ENCODE peak calls at places on chromosomes 3 and 15, in eight cellular contexts. Y is NCI-H510A; B is AG10803; Q is left cardiac atrium; R is stimulated activated CD8-positive, alpha-beta memory T cell treated with anti-CD3 and anti-CD28 coated beads, Interleukin-2, amount 100 ng/mL, for 1 hour; G is stomach; E is naive B cell; T is fibroblast of villous mesenchyme. H is an unnamed sample.
A peak's percentile ranks its signal among the peaks of the same experiment; 100 is the strongest.

GRCh38 chr3:10555263-10555662 is 49.9 kb upstream of the ATP2B2 start:
- DNase-seq in Y (no peak), B (no peak), Q (no peak), R (no peak), G (no peak), E (no peak), T (no peak), H (no peak)

GRCh38 chr3:44624696-44625528 is at the start of gene ZNF197:
- DNase-seq in Y (peak; percentile 66), B (peak; percentile 92), Q (peak; percentile 91), R (peak; percentile 38), G (peak; percentile 82), E (peak; percentile 31), T (peak; percentile 87), H (peak; percentile 86)

GRCh38 chr3:52857870-52858269 is 23.1 kb upstream of the MUSTN1 start:
- DNase-seq in Y (no peak), B (no peak), Q (no peak), R (no peak), G (no peak), E (no peak), T (no peak), H (no peak)

GRCh38 chr15:71139264-71139663 is 24.0 kb downstream of the THSD4 start:
- DNase-seq in Y (no peak), B (no peak), Q (no peak), R (no peak), G (no peak), E (no peak), T (no peak), H (no peak)

GRCh38 chr15:89472785-89473256 is 23.6 kb downstream of the RHCG start:
- DNase-seq in Y (no peak), B (peak; percentile 33), Q (no peak), R (no peak), G (peak; percentile 28), E (peak; percentile 66), T (peak; percentile 54), H (peak; percentile 72)

GRCh38 chr15:67884514-67885225 is 44.8 kb upstream of the RNU6-1 start:
- DNase-seq in Y (peak; percentile 28), B (peak; percentile 36), Q (peak; percentile 87), R (peak; percentile 37), G (peak; percentile 89), E (no peak), T (peak; percentile 80), H (peak; percentile 90)

GRCh38 chr3:192917508-192918274 is at the start of gene MB21D2:
- DNase-seq in Y (peak; percentile 80), B (peak; percentile 86), Q (peak; percentile 88), R (no peak), G (peak; percentile 69), E (no peak), T (peak; percentile 89), H (peak; percentile 88)

GRCh38 chr3:89059201-89059600 is 48.2 kb upstream of the EPHA3 start:
- DNase-seq in Y (no peak), B (peak; percentile 95), Q (peak; percentile 26), R (no peak), G (no peak), E (no peak), T (peak; percentile 2), H (peak; percentile 73)

GRCh38 chr15:60568301-60568742 is 89.4 kb upstream of the ICE2 start:
- DNase-seq in Y (no peak), B (no peak), Q (no peak), R (no peak), G (no peak), E (no peak), T (no peak), H (no peak)

H was measured in choroid plexus epithelial cell.